ENCODE peak calls at places on chromosomes 13 and 19, in ten cellular contexts. One of them, this sample, is unnamed.

GRCh38 chr19:54434112-54434861 is 14.7 kb upstream of the LENG8 start:
- DNase-seq in M059J: no peak
- DNase-seq in T-helper 2 cell: no peak
- DNase-seq in uterus: no peak
- DNase-seq in MCF 10A: no peak
- DNase-seq in GM03348: no peak
- DNase-seq in germinal center: no peak
- DNase-seq in GM04503: no peak
- DNase-seq in activated CD8-positive, alpha-beta memory T cell treated with anti-CD3 and anti-CD28 coated beads for 1 hour: no peak
- DNase-seq in brain pericyte: no peak
- DNase-seq in this sample: no peak

GRCh38 chr19:15216363-15216762 is 15.6 kb upstream of the NOTCH3 start:
- DNase-seq in brain pericyte: no peak
- DNase-seq in activated CD8-positive, alpha-beta memory T cell treated with anti-CD3 and anti-CD28 coated beads for 1 hour: no peak
- DNase-seq in GM04503: no peak
- DNase-seq in T-helper 2 cell: no peak
- DNase-seq in germinal center: no peak
- DNase-seq in M059J: no peak
- DNase-seq in GM03348: no peak
- DNase-seq in uterus: no peak
- DNase-seq in MCF 10A: peak; percentile 54
- DNase-seq in this sample: no peak

GRCh38 chr19:53865918-53866696 is 1.6 kb upstream of the MYADM start:
- DNase-seq in M059J: peak; percentile 84
- DNase-seq in germinal center: peak; percentile 59
- DNase-seq in T-helper 2 cell: peak; percentile 35
- DNase-seq in activated CD8-positive, alpha-beta memory T cell treated with anti-CD3 and anti-CD28 coated beads for 1 hour: peak; percentile 54
- DNase-seq in MCF 10A: peak; percentile 62
- DNase-seq in GM03348: peak; percentile 90
- DNase-seq in GM04503: no peak
- DNase-seq in brain pericyte: no peak
- DNase-seq in uterus: peak; percentile 82
- DNase-seq in this sample: peak; percentile 92

GRCh38 chr19:12365094-12365371 is 450 bp downstream of the ZNF442 start:
- DNase-seq in GM03348: peak; percentile 65
- DNase-seq in uterus: no peak
- DNase-seq in M059J: peak; percentile 42
- DNase-seq in T-helper 2 cell: no peak
- DNase-seq in MCF 10A: no peak
- DNase-seq in GM04503: no peak
- DNase-seq in brain pericyte: no peak
- DNase-seq in germinal center: no peak
- DNase-seq in activated CD8-positive, alpha-beta memory T cell treated with anti-CD3 and anti-CD28 coated beads for 1 hour: no peak
- DNase-seq in this sample: peak; percentile 74

GRCh38 chr13:42055500-42056085 is 7.1 kb downstream of the DGKH start:
- DNase-seq in uterus: no peak
- DNase-seq in T-helper 2 cell: no peak
- DNase-seq in activated CD8-positive, alpha-beta memory T cell treated with anti-CD3 and anti-CD28 coated beads for 1 hour: no peak
- DNase-seq in brain pericyte: no peak
- DNase-seq in M059J: no peak
- DNase-seq in GM03348: no peak
- DNase-seq in GM04503: no peak
- DNase-seq in germinal center: no peak
- DNase-seq in MCF 10A: no peak
- DNase-seq in this sample: no peak

GRCh38 chr19:3577741-3578344 is 5.1 kb downstream of the HMG20B start:
- DNase-seq in T-helper 2 cell: no peak
- DNase-seq in M059J: no peak
- DNase-seq in GM04503: no peak
- DNase-seq in activated CD8-positive, alpha-beta memory T cell treated with anti-CD3 and anti-CD28 coated beads for 1 hour: no peak
- DNase-seq in germinal center: no peak
- DNase-seq in uterus: no peak
- DNase-seq in GM03348: no peak
- DNase-seq in MCF 10A: no peak
- DNase-seq in brain pericyte: no peak
- DNase-seq in this sample: no peak

GRCh38 chr19:1807030-1807694 is 4.9 kb downstream of the ATP8B3 start:
- DNase-seq in M059J: no peak
- DNase-seq in GM04503: no peak
- DNase-seq in brain pericyte: no peak
- DNase-seq in MCF 10A: no peak
- DNase-seq in T-helper 2 cell: no peak
- DNase-seq in germinal center: no peak
- DNase-seq in GM03348: no peak
- DNase-seq in uterus: no peak
- DNase-seq in activated CD8-positive, alpha-beta memory T cell treated with anti-CD3 and anti-CD28 coated beads for 1 hour: no peak
- DNase-seq in this sample: no peak

GRCh38 chr19:3012522-3013260 is 16.4 kb downstream of the TLE2 start:
- DNase-seq in brain pericyte: no peak
- DNase-seq in germinal center: no peak
- DNase-seq in GM03348: no peak
- DNase-seq in T-helper 2 cell: no peak
- DNase-seq in GM04503: no peak
- DNase-seq in M059J: no peak
- DNase-seq in activated CD8-positive, alpha-beta memory T cell treated with anti-CD3 and anti-CD28 coated beads for 1 hour: no peak
- DNase-seq in MCF 10A: no peak
- DNase-seq in uterus: no peak
- DNase-seq in this sample: no peak

GRCh38 chr19:43504426-43505185 is at the start of gene PHLDB3:
- DNase-seq in activated CD8-positive, alpha-beta memory T cell treated with anti-CD3 and anti-CD28 coated beads for 1 hour: peak; percentile 30
- DNase-seq in brain pericyte: no peak
- DNase-seq in GM04503: no peak
- DNase-seq in MCF 10A: no peak
- DNase-seq in uterus: no peak
- DNase-seq in germinal center: peak; percentile 32
- DNase-seq in M059J: peak; percentile 54
- DNase-seq in GM03348: no peak
- DNase-seq in T-helper 2 cell: peak; percentile 21
- DNase-seq in this sample: no peak

GRCh38 chr19:1811472-1811894 is 593 bp downstream of the ATP8B3 start:
- DNase-seq in germinal center: no peak
- DNase-seq in brain pericyte: no peak
- DNase-seq in MCF 10A: peak; percentile 94
- DNase-seq in T-helper 2 cell: peak; percentile 37
- DNase-seq in uterus: peak; percentile 56
- DNase-seq in activated CD8-positive, alpha-beta memory T cell treated with anti-CD3 and anti-CD28 coated beads for 1 hour: peak; percentile 24
- DNase-seq in M059J: peak; percentile 97
- DNase-seq in GM04503: peak; percentile 8
- DNase-seq in GM03348: peak; percentile 73
- DNase-seq in this sample: peak; percentile 74

GRCh38 chr13:30972888-30973377 is 40.5 kb downstream of the TEX26 start:
- DNase-seq in germinal center: no peak
- DNase-seq in MCF 10A: no peak
- DNase-seq in activated CD8-positive, alpha-beta memory T cell treated with anti-CD3 and anti-CD28 coated beads for 1 hour: no peak
- DNase-seq in M059J: peak; percentile 71
- DNase-seq in brain pericyte: no peak
- DNase-seq in T-helper 2 cell: no peak
- DNase-seq in GM04503: peak; percentile 37
- DNase-seq in uterus: no peak
- DNase-seq in GM03348: no peak
- DNase-seq in this sample: peak; percentile 80

GRCh38 chr19:2095338-2095938 is 688 bp downstream of the MOB3A start:
- DNase-seq in GM03348: no peak
- DNase-seq in activated CD8-positive, alpha-beta memory T cell treated with anti-CD3 and anti-CD28 coated beads for 1 hour: no peak
- DNase-seq in brain pericyte: no peak
- DNase-seq in M059J: no peak
- DNase-seq in GM04503: no peak
- DNase-seq in MCF 10A: no peak
- DNase-seq in uterus: no peak
- DNase-seq in germinal center: no peak
- DNase-seq in T-helper 2 cell: no peak
- DNase-seq in this sample: no peak

GRCh38 chr19:7507884-7508283 is 8.0 kb upstream of the ZNF358 start:
- DNase-seq in GM04503: no peak
- DNase-seq in GM03348: peak; percentile 89
- DNase-seq in T-helper 2 cell: no peak
- DNase-seq in uterus: peak; percentile 48
- DNase-seq in brain pericyte: no peak
- DNase-seq in MCF 10A: peak; percentile 96
- DNase-seq in germinal center: no peak
- DNase-seq in activated CD8-positive, alpha-beta memory T cell treated with anti-CD3 and anti-CD28 coated beads for 1 hour: no peak
- DNase-seq in M059J: peak; percentile 95
- DNase-seq in this sample: peak; percentile 81

GRCh38 chr13:63433546-63434150 is 2018.0 kb upstream of the PCDH20 start:
- DNase-seq in germinal center: no peak
- DNase-seq in MCF 10A: no peak
- DNase-seq in uterus: no peak
- DNase-seq in activated CD8-positive, alpha-beta memory T cell treated with anti-CD3 and anti-CD28 coated beads for 1 hour: no peak
- DNase-seq in GM04503: no peak
- DNase-seq in T-helper 2 cell: no peak
- DNase-seq in GM03348: no peak
- DNase-seq in M059J: no peak
- DNase-seq in brain pericyte: peak; percentile 30
- DNase-seq in this sample: no peak

GRCh38 chr19:36103040-36103626 is 7.8 kb upstream of the OVOL3 start:
- DNase-seq in brain pericyte: no peak
- DNase-seq in M059J: no peak
- DNase-seq in uterus: no peak
- DNase-seq in MCF 10A: no peak
- DNase-seq in GM04503: no peak
- DNase-seq in activated CD8-positive, alpha-beta memory T cell treated with anti-CD3 and anti-CD28 coated beads for 1 hour: no peak
- DNase-seq in germinal center: no peak
- DNase-seq in T-helper 2 cell: no peak
- DNase-seq in GM03348: no peak
- DNase-seq in this sample: no peak

GRCh38 chr19:16417660-16418596 is 53.8 kb downstream of the EPS15L1 start:
- DNase-seq in germinal center: peak; percentile 88
- DNase-seq in activated CD8-positive, alpha-beta memory T cell treated with anti-CD3 and anti-CD28 coated beads for 1 hour: peak; percentile 55
- DNase-seq in M059J: peak; percentile 31
- DNase-seq in GM03348: peak; percentile 91
- DNase-seq in brain pericyte: no peak
- DNase-seq in T-helper 2 cell: peak; percentile 55
- DNase-seq in MCF 10A: peak; percentile 53
- DNase-seq in GM04503: no peak
- DNase-seq in uterus: peak; percentile 71
- DNase-seq in this sample: peak; percentile 84

GRCh38 chr19:42276821-42277220 is 7.8 kb downstream of the CIC start:
- DNase-seq in brain pericyte: no peak
- DNase-seq in GM04503: no peak
- DNase-seq in activated CD8-positive, alpha-beta memory T cell treated with anti-CD3 and anti-CD28 coated beads for 1 hour: no peak
- DNase-seq in GM03348: no peak
- DNase-seq in MCF 10A: peak; percentile 29
- DNase-seq in uterus: no peak
- DNase-seq in germinal center: no peak
- DNase-seq in M059J: peak; percentile 71
- DNase-seq in T-helper 2 cell: no peak
- DNase-seq in this sample: no peak

GRCh38 chr19:612941-613340 is 20.4 kb downstream of the POLRMT start:
- DNase-seq in GM03348: no peak
- DNase-seq in GM04503: no peak
- DNase-seq in brain pericyte: no peak
- DNase-seq in M059J: no peak
- DNase-seq in T-helper 2 cell: no peak
- DNase-seq in uterus: no peak
- DNase-seq in activated CD8-positive, alpha-beta memory T cell treated with anti-CD3 and anti-CD28 coated beads for 1 hour: no peak
- DNase-seq in MCF 10A: no peak
- DNase-seq in germinal center: no peak
- DNase-seq in this sample: no peak

GRCh38 chr13:36673838-36674326 is at the start of gene SERTM1:
- DNase-seq in MCF 10A: no peak
- DNase-seq in GM03348: peak; percentile 21
- DNase-seq in M059J: no peak
- DNase-seq in activated CD8-positive, alpha-beta memory T cell treated with anti-CD3 and anti-CD28 coated beads for 1 hour: no peak
- DNase-seq in GM04503: no peak
- DNase-seq in uterus: peak; percentile 74
- DNase-seq in germinal center: no peak
- DNase-seq in brain pericyte: no peak
- DNase-seq in T-helper 2 cell: no peak
- DNase-seq in this sample: peak; percentile 80

GRCh38 chr13:40666905-40667621 is 622 bp upstream of the FOXO1 start:
- DNase-seq in brain pericyte: no peak
- DNase-seq in activated CD8-positive, alpha-beta memory T cell treated with anti-CD3 and anti-CD28 coated beads for 1 hour: peak; percentile 13
- DNase-seq in GM03348: peak; percentile 84
- DNase-seq in T-helper 2 cell: no peak
- DNase-seq in MCF 10A: peak; percentile 59
- DNase-seq in germinal center: peak; percentile 81
- DNase-seq in GM04503: no peak
- DNase-seq in M059J: peak; percentile 46
- DNase-seq in uterus: peak; percentile 52
- DNase-seq in this sample: peak; percentile 51

GRCh38 chr13:73173160-73173905 is 114.5 kb downstream of the KLF5 start:
- DNase-seq in uterus: no peak
- DNase-seq in GM03348: no peak
- DNase-seq in GM04503: no peak
- DNase-seq in activated CD8-positive, alpha-beta memory T cell treated with anti-CD3 and anti-CD28 coated beads for 1 hour: no peak
- DNase-seq in M059J: no peak
- DNase-seq in T-helper 2 cell: no peak
- DNase-seq in brain pericyte: no peak
- DNase-seq in MCF 10A: no peak
- DNase-seq in germinal center: no peak
- DNase-seq in this sample: no peak

GRCh38 chr19:9934132-9934950 is 2.0 kb downstream of the OLFM2 start:
- DNase-seq in brain pericyte: peak; percentile 80
- DNase-seq in GM04503: no peak
- DNase-seq in germinal center: peak; percentile 91
- DNase-seq in T-helper 2 cell: peak; percentile 73
- DNase-seq in MCF 10A: peak; percentile 83
- DNase-seq in uterus: peak; percentile 89
- DNase-seq in M059J: peak; percentile 35
- DNase-seq in GM03348: peak; percentile 90
- DNase-seq in activated CD8-positive, alpha-beta memory T cell treated with anti-CD3 and anti-CD28 coated beads for 1 hour: peak; percentile 75
- DNase-seq in this sample: peak; percentile 84

GRCh38 chr19:43623889-43624670 is 4.7 kb upstream of the ZNF428 start:
- DNase-seq in M059J: no peak
- DNase-seq in T-helper 2 cell: no peak
- DNase-seq in brain pericyte: no peak
- DNase-seq in MCF 10A: no peak
- DNase-seq in germinal center: no peak
- DNase-seq in uterus: no peak
- DNase-seq in GM03348: no peak
- DNase-seq in GM04503: no peak
- DNase-seq in activated CD8-positive, alpha-beta memory T cell treated with anti-CD3 and anti-CD28 coated beads for 1 hour: no peak
- DNase-seq in this sample: no peak

GRCh38 chr13:20404488-20405222 is 121.0 kb downstream of the CRYL1 start:
- DNase-seq in MCF 10A: no peak
- DNase-seq in GM03348: no peak
- DNase-seq in uterus: no peak
- DNase-seq in activated CD8-positive, alpha-beta memory T cell treated with anti-CD3 and anti-CD28 coated beads for 1 hour: no peak
- DNase-seq in brain pericyte: no peak
- DNase-seq in T-helper 2 cell: no peak
- DNase-seq in GM04503: no peak
- DNase-seq in M059J: no peak
- DNase-seq in germinal center: no peak
- DNase-seq in this sample: no peak

GRCh38 chr13:100828226-100828625 is 153.6 kb upstream of the TMTC4 start:
- DNase-seq in M059J: no peak
- DNase-seq in GM03348: no peak
- DNase-seq in uterus: no peak
- DNase-seq in brain pericyte: no peak
- DNase-seq in GM04503: no peak
- DNase-seq in germinal center: no peak
- DNase-seq in T-helper 2 cell: no peak
- DNase-seq in activated CD8-positive, alpha-beta memory T cell treated with anti-CD3 and anti-CD28 coated beads for 1 hour: no peak
- DNase-seq in MCF 10A: no peak
- DNase-seq in this sample: no peak

GRCh38 chr13:66501187-66501586 is 728.9 kb downstream of the PCDH9 start:
- DNase-seq in germinal center: no peak
- DNase-seq in MCF 10A: peak; percentile 54
- DNase-seq in GM03348: peak; percentile 9
- DNase-seq in brain pericyte: no peak
- DNase-seq in GM04503: no peak
- DNase-seq in M059J: no peak
- DNase-seq in uterus: no peak
- DNase-seq in T-helper 2 cell: no peak
- DNase-seq in activated CD8-positive, alpha-beta memory T cell treated with anti-CD3 and anti-CD28 coated beads for 1 hour: no peak
- DNase-seq in this sample: no peak

GRCh38 chr13:51416107-51416506 is 36.7 kb downstream of the INTS6 start:
- DNase-seq in T-helper 2 cell: no peak
- DNase-seq in GM03348: no peak
- DNase-seq in brain pericyte: no peak
- DNase-seq in GM04503: no peak
- DNase-seq in germinal center: peak; percentile 8
- DNase-seq in M059J: no peak
- DNase-seq in uterus: no peak
- DNase-seq in activated CD8-positive, alpha-beta memory T cell treated with anti-CD3 and anti-CD28 coated beads for 1 hour: no peak
- DNase-seq in MCF 10A: no peak
- DNase-seq in this sample: no peak

GRCh38 chr19:4089400-4089908 is 22.8 kb upstream of the ZBTB7A start:
- DNase-seq in MCF 10A: no peak
- DNase-seq in activated CD8-positive, alpha-beta memory T cell treated with anti-CD3 and anti-CD28 coated beads for 1 hour: peak; percentile 32
- DNase-seq in GM03348: no peak
- DNase-seq in germinal center: no peak
- DNase-seq in M059J: no peak
- DNase-seq in T-helper 2 cell: no peak
- DNase-seq in GM04503: no peak
- DNase-seq in brain pericyte: no peak
- DNase-seq in uterus: no peak
- DNase-seq in this sample: no peak

This sample was measured in astrocyte of the hippocampus.